ENCODE peak calls at places on chromosomes 6 and 20, in eight cellular contexts. X is body of pancreas; E is left ventricle myocardium inferior; G is hepatocyte; K is Peyer's patch; O is neuronal stem cell; P is CD8-positive, alpha-beta T cell; F is IMR-90. S is an unnamed sample.

GRCh38 chr6:101539510-101540245 is 146.2 kb downstream of the GRIK2 start:
- DNase-seq in X (no peak), E (no peak), G (no peak), K (no peak), O (no peak), P (no peak), F (peak; percentile 82), S (no peak)

GRCh38 chr20:33296206-33296605 is 13.2 kb downstream of the BPIFB1 start:
- DNase-seq in X (no peak), E (no peak), G (no peak), K (no peak), O (no peak), P (no peak), F (no peak), S (no peak)

GRCh38 chr6:106253731-106254130 is 71.8 kb downstream of the ATG5 start:
- DNase-seq in X (no peak), E (no peak), G (no peak), K (no peak), O (no peak), P (no peak), F (peak; percentile 31), S (no peak)

GRCh38 chr6:2741756-2742155 is 9.0 kb downstream of the MYLK4 start:
- DNase-seq in X (no peak), E (no peak), G (no peak), K (no peak), O (no peak), P (no peak), F (peak; percentile 44), S (no peak)

GRCh38 chr6:16822975-16823374 is 61.7 kb upstream of the ATXN1 start:
- DNase-seq in X (no peak), E (no peak), G (no peak), K (no peak), O (no peak), P (no peak), F (no peak), S (no peak)

GRCh38 chr6:41074692-41075436 is 2.1 kb downstream of the NFYA start:
- DNase-seq in X (peak; percentile 27), E (no peak), G (no peak), K (no peak), O (no peak), P (no peak), F (peak; percentile 20), S (no peak)

GRCh38 chr6:56009620-56010019 is 134.2 kb upstream of the BMP5 start:
- DNase-seq in X (no peak), E (no peak), G (no peak), K (no peak), O (no peak), P (no peak), F (no peak), S (no peak)

GRCh38 chr6:21999012-21999528 is 297.8 kb downstream of the PRL start:
- DNase-seq in X (no peak), E (no peak), G (peak; percentile 8), K (no peak), O (no peak), P (no peak), F (peak; percentile 76), S (no peak)

GRCh38 chr20:4813839-4814695 is 92.4 kb downstream of the PRND start:
- DNase-seq in X (no peak), E (no peak), G (no peak), K (peak; percentile 85), O (no peak), P (peak; percentile 45), F (no peak), S (no peak)

GRCh38 chr6:69974193-69974592 is 107.8 kb downstream of the COL19A1 start:
- DNase-seq in X (no peak), E (no peak), G (peak; percentile 78), K (no peak), O (no peak), P (no peak), F (peak; percentile 11), S (no peak)

GRCh38 chr6:44266347-44266746 is 996 bp upstream of the NFKBIE start:
- DNase-seq in X (no peak), E (no peak), G (no peak), K (no peak), O (no peak), P (no peak), F (no peak), S (no peak)

GRCh38 chr6:139336488-139336887 is 38.0 kb downstream of the CITED2 start:
- DNase-seq in X (peak; percentile 60), E (peak; percentile 21), G (no peak), K (no peak), O (no peak), P (no peak), F (peak; percentile 41), S (peak; percentile 60)

GRCh38 chr20:48631114-48632016 is 196.4 kb downstream of the PREX1 start:
- DNase-seq in X (no peak), E (no peak), G (no peak), K (no peak), O (no peak), P (no peak), F (peak; percentile 24), S (no peak)

GRCh38 chr6:111030008-111031006 is 48.5 kb downstream of the RPF2 start:
- DNase-seq in X (peak; percentile 11), E (peak; percentile 62), G (peak; percentile 12), K (no peak), O (no peak), P (no peak), F (no peak), S (peak; percentile 52)

GRCh38 chr6:90261801-90262200 is 34.8 kb downstream of the BACH2 start:
- DNase-seq in X (no peak), E (no peak), G (no peak), K (no peak), O (no peak), P (no peak), F (no peak), S (no peak)

GRCh38 chr6:36683656-36684446 is 5.3 kb downstream of the CDKN1A start:
- DNase-seq in X (peak; percentile 72), E (no peak), G (no peak), K (no peak), O (no peak), P (no peak), F (no peak), S (peak; percentile 50)

GRCh38 chr6:33578588-33579011 is 1.5 kb downstream of the BAK1 start:
- DNase-seq in X (no peak), E (no peak), G (no peak), K (peak; percentile 80), O (no peak), P (no peak), F (no peak), S (no peak)

GRCh38 chr6:11791354-11792107 is 12.9 kb upstream of the ADTRP start:
- DNase-seq in X (no peak), E (no peak), G (no peak), K (no peak), O (no peak), P (no peak), F (peak; percentile 55), S (no peak)

DNA sequence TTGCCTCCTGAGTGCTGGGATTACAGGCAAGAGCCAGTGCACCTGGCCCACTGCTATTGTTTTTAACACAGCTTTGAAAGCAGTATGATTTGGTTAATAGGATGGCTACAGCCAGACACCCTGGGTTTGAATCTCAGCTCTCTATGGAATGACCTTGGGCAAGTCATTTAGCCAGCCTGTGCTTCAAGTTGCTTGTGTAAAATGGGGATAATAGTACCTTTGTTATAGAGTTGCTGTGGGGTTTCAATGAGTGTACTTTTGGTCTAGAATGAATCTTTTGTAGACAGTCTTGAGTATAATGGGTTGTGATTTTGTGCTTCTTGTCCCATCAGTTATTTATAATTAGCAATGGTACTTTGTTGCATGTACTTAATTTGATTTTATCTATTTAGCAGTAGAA is 70.9 kb downstream of the JARID2 start:
- DNase-seq in X (no peak), E (no peak), G (no peak), K (no peak), O (no peak), P (no peak), F (no peak), S (no peak)
- H3K4me1 ChIP-seq in X (peaks cover 20% of the 10 kb centered on the region), E (peaks cover 60% of the 10 kb centered on the region), G (no peaks in the 10 kb centered on the region), K (peaks cover 15% of the 10 kb centered on the region), O (peaks cover 14% of the 10 kb centered on the region), P (peaks cover 72% of the 10 kb centered on the region), F (peaks cover 18% of the 10 kb centered on the region), S (peaks cover 37% of the 10 kb centered on the region)

GRCh38 chr20:56566621-56567020 is 33.6 kb downstream of the FAM209B start:
- DNase-seq in X (no peak), E (no peak), G (peak; percentile 49), K (no peak), O (no peak), P (no peak), F (no peak), S (no peak)
- H3K4me1 ChIP-seq in X (no peaks in the 10 kb centered on the region), E (peaks cover 9% of the 10 kb centered on the region), G (no peaks in the 10 kb centered on the region), K (no peaks in the 10 kb centered on the region), O (no peaks in the 10 kb centered on the region), P (no peaks in the 10 kb centered on the region), F (no peaks in the 10 kb centered on the region), S (no peaks in the 10 kb centered on the region)

GRCh38 chr6:129491436-129491835 is 218.5 kb downstream of the ARHGAP18 start:
- DNase-seq in X (no peak), E (no peak), G (no peak), K (no peak), O (no peak), P (no peak), F (peak; percentile 16), S (no peak)

GRCh38 chr6:129494586-129494985 is 215.4 kb downstream of the ARHGAP18 start:
- DNase-seq in X (no peak), E (no peak), G (no peak), K (no peak), O (no peak), P (no peak), F (no peak), S (no peak)

GRCh38 chr6:129492260-129492659 is 217.7 kb downstream of the ARHGAP18 start:
- DNase-seq in X (no peak), E (no peak), G (no peak), K (no peak), O (no peak), P (no peak), F (peak; percentile 57), S (no peak)

GRCh38 chr6:129494099-129494498 is 215.9 kb downstream of the ARHGAP18 start:
- DNase-seq in X (no peak), E (no peak), G (no peak), K (no peak), O (no peak), P (no peak), F (peak; percentile 18), S (no peak)

GRCh38 chr6:129493396-129493902 is 216.5 kb downstream of the ARHGAP18 start:
- DNase-seq in X (no peak), E (no peak), G (peak; percentile 44), K (no peak), O (no peak), P (no peak), F (peak; percentile 78), S (no peak)
- H3K4me1 ChIP-seq in X (no peaks in the 10 kb centered on the region), E (peaks cover 66% of the 10 kb centered on the region), G (peaks cover 22% of the 10 kb centered on the region), K (no peaks in the 10 kb centered on the region), O (peaks cover 7% of the 10 kb centered on the region), P (peaks cover 24% of the 10 kb centered on the region), F (peaks cover 17% of the 10 kb centered on the region), S (peaks cover 31% of the 10 kb centered on the region)

DNA sequence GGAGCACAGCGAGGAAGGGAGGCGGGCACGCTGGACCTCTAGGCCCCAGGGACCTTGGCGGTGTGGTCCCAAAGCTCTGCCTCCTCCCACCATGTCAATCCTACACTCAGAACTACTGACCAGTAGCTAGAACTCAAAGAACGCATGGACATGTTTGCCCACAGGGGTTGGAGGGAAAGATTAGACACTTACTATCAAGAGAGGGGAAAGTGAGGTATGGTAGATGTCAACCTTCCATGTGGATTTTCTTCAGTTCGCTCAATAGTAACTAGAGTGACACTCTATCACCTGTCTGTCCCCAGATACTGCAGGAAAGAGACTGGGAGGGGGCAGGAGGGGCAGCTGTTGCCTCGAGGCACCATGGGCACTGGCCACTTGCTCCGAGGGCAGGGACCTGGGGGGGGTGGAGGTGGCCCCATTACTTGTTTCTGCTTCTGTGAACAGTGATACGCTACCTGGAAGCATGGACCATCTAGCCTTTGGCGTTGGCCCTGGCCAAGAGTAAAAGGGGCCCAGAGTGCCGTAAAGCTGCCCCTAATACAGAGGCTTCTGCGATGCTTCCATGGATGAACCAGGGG is 912 bp upstream of the DIDO1 start:
- DNase-seq in X (no peak), E (no peak), G (no peak), K (peak; percentile 40), O (no peak), P (no peak), F (no peak), S (no peak)
- H3K4me1 ChIP-seq in X (peaks cover 60% of the 10 kb centered on the region), E (peaks cover 84% of the 10 kb centered on the region), G (peaks cover 42% of the 10 kb centered on the region), K (peaks cover 30% of the 10 kb centered on the region), O (peaks cover 13% of the 10 kb centered on the region), P (peaks cover 62% of the 10 kb centered on the region), F (peaks cover 22% of the 10 kb centered on the region), S (peaks cover 69% of the 10 kb centered on the region)